ENCODE peak calls at places on chromosomes 4 and X, in four cellular contexts. K, L, T and I are unnamed samples.

GRCh38 chrX:3227526-3227925 is 118.9 kb downstream of the MXRA5 start:
- DNase-seq in K (no peak), L (no peak), T (no peak), I (no peak)

GRCh38 chr4:189974056-189974455 is 33.4 kb downstream of the FRG1 start:
- DNase-seq in K (peak), L (no peak), T (no peak), I (peak)

GRCh38 chrX:31272472-31272775 is 200.6 kb upstream of the FTHL17 start:
- DNase-seq in K (no peak), L (no peak), T (no peak), I (no peak)

GRCh38 chr4:101621120-101621519 is 169.4 kb upstream of the BANK1 start:
- DNase-seq in K (peak), L (no peak), T (no peak), I (peak)

GRCh38 chrX:37912286-37912685 is 64.9 kb upstream of the DYNLT3 start:
- DNase-seq in K (peak), L (no peak), T (no peak), I (peak)

GRCh38 chr4:2059726-2060577 is 825 bp downstream of the NAT8L start:
- DNase-seq in K (no peak), L (no peak), T (no peak), I (no peak)

GRCh38 chrX:119916310-119916709 is 20.6 kb downstream of the AKAP14 start:
- DNase-seq in K (no peak), L (no peak), T (no peak), I (no peak)

GRCh38 chrX:38900719-38901118 is 99.5 kb downstream of the MID1IP1 start:
- DNase-seq in K (no peak), L (no peak), T (peak), I (no peak)

GRCh38 chrX:76520273-76521054 is 93.0 kb downstream of the MAGEE1 start:
- DNase-seq in K (no peak), L (no peak), T (no peak), I (no peak)

GRCh38 chr4:182416101-182416500 is 172.9 kb downstream of the TENM3 start:
- DNase-seq in K (no peak), L (no peak), T (no peak), I (no peak)

GRCh38 chrX:140762061-140762460 is 52.5 kb downstream of the LINC00632 start:
- DNase-seq in K (peak), L (no peak), T (peak), I (peak)

GRCh38 chrX:23513121-23513520 is 154.2 kb upstream of the PRDX4 start:
- DNase-seq in K (no peak), L (no peak), T (no peak), I (no peak)

GRCh38 chr4:87978656-87979055 is 3.1 kb downstream of the SPP1 start:
- DNase-seq in K (no peak), L (no peak), T (no peak), I (peak)

GRCh38 chrX:139691843-139692505 is 16.0 kb downstream of the MCF2 start:
- DNase-seq in K (peak), L (no peak), T (no peak), I (no peak)

GRCh38 chrX:123884809-123885408 is 25.1 kb downstream of the XIAP start:
- DNase-seq in K (peak), L (no peak), T (peak), I (peak)

GRCh38 chr4:97142893-97143292 is 1000.4 kb downstream of the STPG2 start:
- DNase-seq in K (no peak), L (no peak), T (no peak), I (no peak)

GRCh38 chr4:15333692-15334633 is 93.9 kb upstream of the C1QTNF7 start:
- DNase-seq in K (no peak), L (no peak), T (no peak), I (no peak)

GRCh38 chr4:185638093-185638492 is 102.8 kb upstream of the PDLIM3 start:
- DNase-seq in K (no peak), L (no peak), T (no peak), I (no peak)

GRCh38 chrX:140050906-140051305 is 85.6 kb upstream of the CXorf66 start:
- DNase-seq in K (peak), L (no peak), T (no peak), I (peak)

GRCh38 chrX:56994375-56995270 is 718 bp downstream of the SPIN3 start:
- DNase-seq in K (peak), L (no peak), T (no peak), I (peak)

GRCh38 chrX:24145340-24146186 is 4.0 kb upstream of the ZFX start:
- DNase-seq in K (no peak), L (no peak), T (no peak), I (peak)

GRCh38 chr4:56261027-56261426 is 126.3 kb downstream of the AASDH start:
- DNase-seq in K (no peak), L (no peak), T (no peak), I (no peak)

GRCh38 chr4:188092824-188093223 is 16.6 kb downstream of the TRIML2 start:
- DNase-seq in K (no peak), L (no peak), T (no peak), I (no peak)

GRCh38 chr4:77007358-77008230 is 58.0 kb downstream of the SEPTIN11 start:
- DNase-seq in K (peak), L (no peak), T (peak), I (peak)

GRCh38 chr4:153127773-153128494 is 76.3 kb upstream of the TRIM2 start:
- DNase-seq in K (peak), L (peak), T (peak), I (peak)

GRCh38 chrX:7334253-7334935 is 186.4 kb upstream of the PUDP start:
- DNase-seq in K (peak), L (peak), T (no peak), I (peak)

GRCh38 chrX:136555694-136556093 is 23.7 kb downstream of the VGLL1 start:
- DNase-seq in K (no peak), L (no peak), T (no peak), I (no peak)

GRCh38 chr4:48367016-48367415 is 25.7 kb downstream of the SLAIN2 start:
- DNase-seq in K (no peak), L (no peak), T (no peak), I (no peak)

GRCh38 chr4:25792843-25793242 is 69.9 kb downstream of the SEL1L3 start:
- DNase-seq in K (no peak), L (no peak), T (no peak), I (no peak)

GRCh38 chr4:3360741-3361140 is 67.9 kb downstream of the RGS12 start:
- DNase-seq in K (no peak), L (no peak), T (no peak), I (no peak)

GRCh38 chr4:48913346-48913745 is 6.8 kb upstream of the OCIAD2 start:
- DNase-seq in K (peak), L (peak), T (no peak), I (peak)

GRCh38 chrX:2401201-2401589 is 99.6 kb downstream of the DHRSX start:
- DNase-seq in K (peak), L (no peak), T (peak), I (no peak)

GRCh38 chr4:146340798-146341197 is 126.5 kb downstream of the REELD1 start:
- DNase-seq in K (peak), L (no peak), T (no peak), I (peak)

GRCh38 chrX:131827935-131828334 is 195.2 kb upstream of the STK26 start:
- DNase-seq in K (peak), L (no peak), T (peak), I (peak)
- TF ChIP-seq CTCF in K (peak), L (no peak), T (no peak), I (peak)

GRCh38 chr4:148847544-148847943 is 405.3 kb upstream of the NR3C2 start:
- DNase-seq in K (no peak), L (no peak), T (no peak), I (no peak)
- H3K4me3 ChIP-seq in K (no peak), L (no peak), T (no peak), I (no peak)

DNA sequence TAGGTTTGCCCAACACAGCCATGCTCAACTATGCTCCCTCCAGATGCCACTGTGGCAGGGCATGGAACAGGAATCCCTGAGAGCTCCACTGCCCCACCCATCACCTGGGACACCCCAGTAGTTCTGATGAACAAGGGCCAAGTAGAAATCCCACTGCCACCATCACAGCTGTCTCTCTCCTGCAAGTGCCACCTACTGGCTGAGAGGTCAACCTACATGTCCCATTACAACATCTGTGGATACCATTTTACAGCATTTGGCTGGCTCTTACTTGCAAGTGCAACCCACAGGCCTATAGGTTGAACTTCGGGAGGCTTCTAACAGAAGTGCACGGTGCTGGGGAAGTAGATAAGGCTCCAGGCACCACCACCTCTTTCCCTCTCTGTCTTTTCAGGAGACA is 142.5 kb downstream of the CXXC4 start:
- DNase-seq in K (no peak), L (no peak), T (no peak), I (no peak)
- TF ChIP-seq CTCF in K (no peak), L (no peak), T (peak), I (no peak)

GRCh38 chr4:38386654-38387188 is 277.3 kb upstream of the KLF3 start:
- DNase-seq in K (no peak), L (no peak), T (no peak), I (no peak)

GRCh38 chr4:38385286-38386010 is 278.6 kb upstream of the KLF3 start:
- DNase-seq in K (no peak), L (no peak), T (peak), I (peak)

GRCh38 chr4:38386011-38386551 is 277.9 kb upstream of the KLF3 start:
- DNase-seq in K (peak), L (no peak), T (no peak), I (no peak)

GRCh38 chr4:38383646-38384121 is 280.3 kb upstream of the KLF3 start:
- DNase-seq in K (no peak), L (no peak), T (no peak), I (peak)

DNA sequence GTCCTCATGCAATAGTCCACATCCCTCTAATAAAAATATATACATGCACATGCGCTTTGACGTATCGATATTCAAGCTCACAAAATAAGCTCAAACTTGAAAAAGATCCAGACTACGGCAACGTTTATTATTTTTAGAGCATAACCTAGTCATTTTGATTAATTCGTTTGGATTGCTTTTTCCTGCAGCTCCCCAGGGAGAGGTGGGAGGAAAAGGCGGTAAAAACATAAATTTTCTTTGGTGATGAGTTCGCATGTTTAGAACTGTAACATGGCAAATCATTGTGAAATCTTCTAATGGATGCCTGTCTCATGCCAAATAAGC is 279.1 kb upstream of the KLF3 start:
- DNase-seq in K (no peak), L (no peak), T (no peak), I (peak)
- H3K4me3 ChIP-seq in K (no peak), L (no peak), T (no peak), I (no peak)

GRCh38 chr4:98786866-98787265 is 128.5 kb upstream of the TSPAN5 start:
- DNase-seq in K (peak), L (no peak), T (no peak), I (peak)
- TF ChIP-seq CTCF in K (peak), L (peak), T (no peak), I (peak)

DNA sequence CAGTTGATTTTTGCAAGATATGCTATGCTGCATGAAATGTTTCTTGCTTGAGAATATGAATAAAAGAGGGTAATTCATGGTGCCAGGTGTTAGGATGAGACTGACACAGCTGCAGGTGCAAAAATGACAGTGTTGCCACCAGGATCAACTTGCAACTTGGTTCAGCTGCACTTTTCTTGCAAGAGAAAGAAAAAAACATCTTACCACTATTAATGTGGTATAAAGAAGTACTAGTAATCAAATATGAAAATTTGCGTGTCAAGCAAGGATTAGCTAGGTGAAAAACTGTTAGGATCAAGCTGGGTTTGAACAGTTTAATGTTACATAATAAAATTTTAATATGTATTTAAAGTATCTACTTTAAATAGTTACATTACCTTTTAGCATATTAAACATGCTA is 49.6 kb downstream of the CHIC2 start:
- DNase-seq in K (no peak), L (no peak), T (no peak), I (no peak)
- H3K4me3 ChIP-seq in K (no peak), L (no peak), T (no peak), I (no peak)